ENCODE peak calls at places on chromosomes 6 and 20, in nine cellular contexts. One of them, this sample, is unnamed.

GRCh38 chr6:32837651-32838113 is 857 bp downstream of the TAP2 start:
- DNase-seq in stimulated activated CD4-positive, alpha-beta T cell treated with anti-CD3 and anti-CD28 coated beads, Interleukin-12 subunit alpha, Interleukin-12 subunit beta, amount 100 ng/mL, for 4 hours: no peak
- DNase-seq in RCC 7860: peak
- DNase-seq in psoas muscle: no peak
- DNase-seq in fibroblast of mammary gland: peak
- DNase-seq in NCI-H2081: no peak
- DNase-seq in activated CD4-positive, CD25-positive, alpha-beta regulatory T cell: no peak
- DNase-seq in activated T-cell treated with anti-CD3 and anti-CD28 coated beads, Interleukin-2, amount 50 U/mL, for 72 hours: no peak
- DNase-seq in hepatic stellate cell: no peak
- DNase-seq in this sample: no peak

GRCh38 chr6:43510827-43511163 is 649 bp upstream of the LRRC73 start:
- DNase-seq in NCI-H2081: no peak
- DNase-seq in stimulated activated CD4-positive, alpha-beta T cell treated with anti-CD3 and anti-CD28 coated beads, Interleukin-12 subunit alpha, Interleukin-12 subunit beta, amount 100 ng/mL, for 4 hours: no peak
- DNase-seq in psoas muscle: no peak
- DNase-seq in hepatic stellate cell: no peak
- DNase-seq in RCC 7860: no peak
- DNase-seq in activated T-cell treated with anti-CD3 and anti-CD28 coated beads, Interleukin-2, amount 50 U/mL, for 72 hours: no peak
- DNase-seq in activated CD4-positive, CD25-positive, alpha-beta regulatory T cell: no peak
- DNase-seq in fibroblast of mammary gland: no peak
- DNase-seq in this sample: no peak

GRCh38 chr20:39259010-39259803 is 297.1 kb downstream of the DHX35 start:
- DNase-seq in NCI-H2081: no peak
- DNase-seq in psoas muscle: no peak
- DNase-seq in hepatic stellate cell: no peak
- DNase-seq in activated CD4-positive, CD25-positive, alpha-beta regulatory T cell: no peak
- DNase-seq in activated T-cell treated with anti-CD3 and anti-CD28 coated beads, Interleukin-2, amount 50 U/mL, for 72 hours: no peak
- DNase-seq in fibroblast of mammary gland: no peak
- DNase-seq in RCC 7860: no peak
- DNase-seq in stimulated activated CD4-positive, alpha-beta T cell treated with anti-CD3 and anti-CD28 coated beads, Interleukin-12 subunit alpha, Interleukin-12 subunit beta, amount 100 ng/mL, for 4 hours: no peak
- DNase-seq in this sample: no peak

GRCh38 chr6:130697661-130698535 is 129.3 kb upstream of the SMLR1 start:
- DNase-seq in psoas muscle: no peak
- DNase-seq in fibroblast of mammary gland: peak
- DNase-seq in RCC 7860: no peak
- DNase-seq in activated T-cell treated with anti-CD3 and anti-CD28 coated beads, Interleukin-2, amount 50 U/mL, for 72 hours: peak
- DNase-seq in activated CD4-positive, CD25-positive, alpha-beta regulatory T cell: no peak
- DNase-seq in hepatic stellate cell: peak
- DNase-seq in stimulated activated CD4-positive, alpha-beta T cell treated with anti-CD3 and anti-CD28 coated beads, Interleukin-12 subunit alpha, Interleukin-12 subunit beta, amount 100 ng/mL, for 4 hours: peak
- DNase-seq in NCI-H2081: peak
- DNase-seq in this sample: peak

GRCh38 chr6:60867548-60867947 is 1418.5 kb downstream of the KHDRBS2 start:
- DNase-seq in activated CD4-positive, CD25-positive, alpha-beta regulatory T cell: no peak
- DNase-seq in fibroblast of mammary gland: no peak
- DNase-seq in stimulated activated CD4-positive, alpha-beta T cell treated with anti-CD3 and anti-CD28 coated beads, Interleukin-12 subunit alpha, Interleukin-12 subunit beta, amount 100 ng/mL, for 4 hours: no peak
- DNase-seq in RCC 7860: no peak
- DNase-seq in hepatic stellate cell: no peak
- DNase-seq in activated T-cell treated with anti-CD3 and anti-CD28 coated beads, Interleukin-2, amount 50 U/mL, for 72 hours: no peak
- DNase-seq in NCI-H2081: no peak
- DNase-seq in psoas muscle: no peak
- DNase-seq in this sample: no peak

GRCh38 chr20:20452254-20452676 is 84.4 kb downstream of the INSM1 start:
- DNase-seq in stimulated activated CD4-positive, alpha-beta T cell treated with anti-CD3 and anti-CD28 coated beads, Interleukin-12 subunit alpha, Interleukin-12 subunit beta, amount 100 ng/mL, for 4 hours: peak
- DNase-seq in activated CD4-positive, CD25-positive, alpha-beta regulatory T cell: peak
- DNase-seq in RCC 7860: no peak
- DNase-seq in NCI-H2081: peak
- DNase-seq in fibroblast of mammary gland: peak
- DNase-seq in activated T-cell treated with anti-CD3 and anti-CD28 coated beads, Interleukin-2, amount 50 U/mL, for 72 hours: peak
- DNase-seq in hepatic stellate cell: peak
- DNase-seq in psoas muscle: peak
- DNase-seq in this sample: peak

GRCh38 chr20:50318709-50319108 is 128.1 kb downstream of the CEBPB start:
- DNase-seq in activated CD4-positive, CD25-positive, alpha-beta regulatory T cell: no peak
- DNase-seq in fibroblast of mammary gland: no peak
- DNase-seq in psoas muscle: no peak
- DNase-seq in hepatic stellate cell: no peak
- DNase-seq in activated T-cell treated with anti-CD3 and anti-CD28 coated beads, Interleukin-2, amount 50 U/mL, for 72 hours: no peak
- DNase-seq in stimulated activated CD4-positive, alpha-beta T cell treated with anti-CD3 and anti-CD28 coated beads, Interleukin-12 subunit alpha, Interleukin-12 subunit beta, amount 100 ng/mL, for 4 hours: no peak
- DNase-seq in RCC 7860: no peak
- DNase-seq in NCI-H2081: no peak
- DNase-seq in this sample: no peak

GRCh38 chr6:33966536-33966935 is 162.7 kb upstream of the MLN start:
- DNase-seq in activated CD4-positive, CD25-positive, alpha-beta regulatory T cell: no peak
- DNase-seq in RCC 7860: no peak
- DNase-seq in fibroblast of mammary gland: no peak
- DNase-seq in activated T-cell treated with anti-CD3 and anti-CD28 coated beads, Interleukin-2, amount 50 U/mL, for 72 hours: no peak
- DNase-seq in hepatic stellate cell: no peak
- DNase-seq in stimulated activated CD4-positive, alpha-beta T cell treated with anti-CD3 and anti-CD28 coated beads, Interleukin-12 subunit alpha, Interleukin-12 subunit beta, amount 100 ng/mL, for 4 hours: no peak
- DNase-seq in NCI-H2081: no peak
- DNase-seq in psoas muscle: no peak
- DNase-seq in this sample: no peak

GRCh38 chr6:82270791-82271392 is 23.3 kb upstream of the IBTK start:
- DNase-seq in fibroblast of mammary gland: peak
- DNase-seq in hepatic stellate cell: peak
- DNase-seq in NCI-H2081: peak
- DNase-seq in RCC 7860: peak
- DNase-seq in activated T-cell treated with anti-CD3 and anti-CD28 coated beads, Interleukin-2, amount 50 U/mL, for 72 hours: no peak
- DNase-seq in psoas muscle: no peak
- DNase-seq in stimulated activated CD4-positive, alpha-beta T cell treated with anti-CD3 and anti-CD28 coated beads, Interleukin-12 subunit alpha, Interleukin-12 subunit beta, amount 100 ng/mL, for 4 hours: no peak
- DNase-seq in activated CD4-positive, CD25-positive, alpha-beta regulatory T cell: no peak
- DNase-seq in this sample: no peak

GRCh38 chr20:36487069-36487468 is 54.2 kb upstream of the MYL9 start:
- DNase-seq in stimulated activated CD4-positive, alpha-beta T cell treated with anti-CD3 and anti-CD28 coated beads, Interleukin-12 subunit alpha, Interleukin-12 subunit beta, amount 100 ng/mL, for 4 hours: no peak
- DNase-seq in NCI-H2081: no peak
- DNase-seq in RCC 7860: no peak
- DNase-seq in fibroblast of mammary gland: no peak
- DNase-seq in hepatic stellate cell: no peak
- DNase-seq in activated T-cell treated with anti-CD3 and anti-CD28 coated beads, Interleukin-2, amount 50 U/mL, for 72 hours: no peak
- DNase-seq in psoas muscle: no peak
- DNase-seq in activated CD4-positive, CD25-positive, alpha-beta regulatory T cell: no peak
- DNase-seq in this sample: no peak

GRCh38 chr6:82381278-82381677 is 17.7 kb downstream of the TPBG start:
- DNase-seq in RCC 7860: no peak
- DNase-seq in activated CD4-positive, CD25-positive, alpha-beta regulatory T cell: no peak
- DNase-seq in hepatic stellate cell: no peak
- DNase-seq in NCI-H2081: no peak
- DNase-seq in activated T-cell treated with anti-CD3 and anti-CD28 coated beads, Interleukin-2, amount 50 U/mL, for 72 hours: no peak
- DNase-seq in fibroblast of mammary gland: no peak
- DNase-seq in psoas muscle: no peak
- DNase-seq in stimulated activated CD4-positive, alpha-beta T cell treated with anti-CD3 and anti-CD28 coated beads, Interleukin-12 subunit alpha, Interleukin-12 subunit beta, amount 100 ng/mL, for 4 hours: no peak
- DNase-seq in this sample: no peak

GRCh38 chr20:32917191-32917950 is 58.6 kb downstream of the EFCAB8 start:
- DNase-seq in stimulated activated CD4-positive, alpha-beta T cell treated with anti-CD3 and anti-CD28 coated beads, Interleukin-12 subunit alpha, Interleukin-12 subunit beta, amount 100 ng/mL, for 4 hours: no peak
- DNase-seq in hepatic stellate cell: no peak
- DNase-seq in fibroblast of mammary gland: no peak
- DNase-seq in activated T-cell treated with anti-CD3 and anti-CD28 coated beads, Interleukin-2, amount 50 U/mL, for 72 hours: no peak
- DNase-seq in RCC 7860: no peak
- DNase-seq in psoas muscle: no peak
- DNase-seq in NCI-H2081: no peak
- DNase-seq in activated CD4-positive, CD25-positive, alpha-beta regulatory T cell: no peak
- DNase-seq in this sample: no peak

GRCh38 chr6:5471637-5472430 is 210.5 kb downstream of the FARS2 start:
- DNase-seq in NCI-H2081: peak
- DNase-seq in fibroblast of mammary gland: no peak
- DNase-seq in hepatic stellate cell: no peak
- DNase-seq in RCC 7860: peak
- DNase-seq in psoas muscle: no peak
- DNase-seq in activated CD4-positive, CD25-positive, alpha-beta regulatory T cell: no peak
- DNase-seq in stimulated activated CD4-positive, alpha-beta T cell treated with anti-CD3 and anti-CD28 coated beads, Interleukin-12 subunit alpha, Interleukin-12 subunit beta, amount 100 ng/mL, for 4 hours: no peak
- DNase-seq in activated T-cell treated with anti-CD3 and anti-CD28 coated beads, Interleukin-2, amount 50 U/mL, for 72 hours: no peak
- DNase-seq in this sample: no peak

GRCh38 chr6:170255426-170256125 is 35.3 kb downstream of the DLL1 start:
- DNase-seq in activated T-cell treated with anti-CD3 and anti-CD28 coated beads, Interleukin-2, amount 50 U/mL, for 72 hours: no peak
- DNase-seq in stimulated activated CD4-positive, alpha-beta T cell treated with anti-CD3 and anti-CD28 coated beads, Interleukin-12 subunit alpha, Interleukin-12 subunit beta, amount 100 ng/mL, for 4 hours: no peak
- DNase-seq in psoas muscle: no peak
- DNase-seq in RCC 7860: no peak
- DNase-seq in fibroblast of mammary gland: no peak
- DNase-seq in NCI-H2081: no peak
- DNase-seq in hepatic stellate cell: no peak
- DNase-seq in activated CD4-positive, CD25-positive, alpha-beta regulatory T cell: no peak
- DNase-seq in this sample: no peak

GRCh38 chr20:52601295-52601971 is 370.7 kb upstream of the TSHZ2 start:
- DNase-seq in stimulated activated CD4-positive, alpha-beta T cell treated with anti-CD3 and anti-CD28 coated beads, Interleukin-12 subunit alpha, Interleukin-12 subunit beta, amount 100 ng/mL, for 4 hours: no peak
- DNase-seq in activated CD4-positive, CD25-positive, alpha-beta regulatory T cell: no peak
- DNase-seq in NCI-H2081: no peak
- DNase-seq in hepatic stellate cell: no peak
- DNase-seq in activated T-cell treated with anti-CD3 and anti-CD28 coated beads, Interleukin-2, amount 50 U/mL, for 72 hours: no peak
- DNase-seq in RCC 7860: no peak
- DNase-seq in fibroblast of mammary gland: peak
- DNase-seq in psoas muscle: no peak
- DNase-seq in this sample: no peak

GRCh38 chr6:156420172-156420993 is 356.8 kb upstream of the ARID1B start:
- DNase-seq in stimulated activated CD4-positive, alpha-beta T cell treated with anti-CD3 and anti-CD28 coated beads, Interleukin-12 subunit alpha, Interleukin-12 subunit beta, amount 100 ng/mL, for 4 hours: no peak
- DNase-seq in activated CD4-positive, CD25-positive, alpha-beta regulatory T cell: no peak
- DNase-seq in psoas muscle: no peak
- DNase-seq in hepatic stellate cell: peak
- DNase-seq in activated T-cell treated with anti-CD3 and anti-CD28 coated beads, Interleukin-2, amount 50 U/mL, for 72 hours: no peak
- DNase-seq in NCI-H2081: no peak
- DNase-seq in fibroblast of mammary gland: peak
- DNase-seq in RCC 7860: no peak
- DNase-seq in this sample: no peak

GRCh38 chr20:63500902-63501817 is 2.3 kb upstream of the EEF1A2 start:
- DNase-seq in NCI-H2081: no peak
- DNase-seq in fibroblast of mammary gland: no peak
- DNase-seq in psoas muscle: peak
- DNase-seq in stimulated activated CD4-positive, alpha-beta T cell treated with anti-CD3 and anti-CD28 coated beads, Interleukin-12 subunit alpha, Interleukin-12 subunit beta, amount 100 ng/mL, for 4 hours: no peak
- DNase-seq in RCC 7860: no peak
- DNase-seq in hepatic stellate cell: no peak
- DNase-seq in activated T-cell treated with anti-CD3 and anti-CD28 coated beads, Interleukin-2, amount 50 U/mL, for 72 hours: no peak
- DNase-seq in activated CD4-positive, CD25-positive, alpha-beta regulatory T cell: no peak
- DNase-seq in this sample: no peak